ENCODE peak calls at places on chromosomes 2 and 18, in four cellular contexts. D is CD8-positive, alpha-beta memory T cell; J is right lobe of liver; P is astrocyte. H is an unnamed sample.

GRCh38 chr18:484749-485464 is 15.6 kb downstream of the COLEC12 start:
- DNase-seq in D (no peak), J (no peak), P (no peak), H (no peak)

GRCh38 chr2:215921884-215922283 is 91.5 kb downstream of the MREG start:
- DNase-seq in D (no peak), J (no peak), P (peak; percentile 87), H (no peak)

GRCh38 chr2:218036371-218036770 is 32.7 kb upstream of the RUFY4 start:
- DNase-seq in D (no peak), J (no peak), P (no peak), H (no peak)

GRCh38 chr18:44729631-44730101 is 49.0 kb downstream of the SETBP1 start:
- DNase-seq in D (peak; percentile 35), J (no peak), P (peak; percentile 79), H (peak; percentile 37)

GRCh38 chr2:161580426-161580825 is 43.8 kb upstream of the SLC4A10 start:
- DNase-seq in D (no peak), J (no peak), P (no peak), H (no peak)

GRCh38 chr2:143063612-143064200 is 65.5 kb upstream of the ARHGAP15 start:
- DNase-seq in D (no peak), J (no peak), P (no peak), H (no peak)

GRCh38 chr2:23791030-23791429 is 135.9 kb downstream of the ATAD2B start:
- DNase-seq in D (no peak), J (no peak), P (peak; percentile 78), H (no peak)

GRCh38 chr2:134391751-134392160 is 137.9 kb downstream of the MGAT5 start:
- DNase-seq in D (no peak), J (no peak), P (peak; percentile 61), H (no peak)

GRCh38 chr2:12715878-12716249 is 872 bp upstream of the TRIB2 start:
- DNase-seq in D (peak; percentile 74), J (peak; percentile 82), P (peak; percentile 67), H (no peak)

GRCh38 chr18:42242758-42243157 is 287.7 kb downstream of the PIK3C3 start:
- DNase-seq in D (no peak), J (no peak), P (no peak), H (no peak)

GRCh38 chr18:7824970-7825369 is 257.9 kb downstream of the PTPRM start:
- DNase-seq in D (no peak), J (no peak), P (no peak), H (no peak)

GRCh38 chr18:49907346-49907929 is 94.1 kb upstream of the ACAA2 start:
- DNase-seq in D (no peak), J (no peak), P (peak; percentile 39), H (no peak)

GRCh38 chr2:106272202-106272807 is 78.2 kb upstream of the UXS1 start:
- DNase-seq in D (no peak), J (no peak), P (no peak), H (no peak)

GRCh38 chr2:164622338-164623106 is 1.2 kb upstream of the GRB14 start:
- DNase-seq in D (no peak), J (peak; percentile 67), P (no peak), H (no peak)

GRCh38 chr18:25605322-25605721 is 253.4 kb upstream of the ZNF521 start:
- DNase-seq in D (no peak), J (no peak), P (no peak), H (no peak)
- H3K27ac ChIP-seq in D (no peak overlapping the region), J (no peak overlapping the region), P (no peak overlapping the region), H (no peak overlapping the region)

GRCh38 chr2:240127911-240128607 is 8.0 kb downstream of the COPS9 start:
- DNase-seq in D (no peak), J (no peak), P (no peak), H (no peak)

GRCh38 chr2:240129311-240129710 is 6.8 kb downstream of the COPS9 start:
- DNase-seq in D (no peak), J (no peak), P (no peak), H (no peak)

GRCh38 chr2:240129731-240130392 is 6.2 kb downstream of the COPS9 start:
- DNase-seq in D (no peak), J (no peak), P (no peak), H (no peak)

GRCh38 chr2:240127351-240127750 is 8.8 kb downstream of the COPS9 start:
- DNase-seq in D (no peak), J (no peak), P (no peak), H (no peak)

GRCh38 chr2:240128608-240129144 is 7.4 kb downstream of the COPS9 start:
- DNase-seq in D (no peak), J (no peak), P (no peak), H (no peak)
- H3K27ac ChIP-seq in D (no peak overlapping the region), J (no peak overlapping the region), P (no peak overlapping the region), H (no peak overlapping the region)

GRCh38 chr2:118000041-118000440 is 13.8 kb downstream of the CCDC93 start:
- DNase-seq in D (no peak), J (no peak), P (no peak), H (no peak)
- H3K27ac ChIP-seq in D (no peak overlapping the region), J (no peak overlapping the region), P (no peak overlapping the region), H (no peak overlapping the region)

DNA sequence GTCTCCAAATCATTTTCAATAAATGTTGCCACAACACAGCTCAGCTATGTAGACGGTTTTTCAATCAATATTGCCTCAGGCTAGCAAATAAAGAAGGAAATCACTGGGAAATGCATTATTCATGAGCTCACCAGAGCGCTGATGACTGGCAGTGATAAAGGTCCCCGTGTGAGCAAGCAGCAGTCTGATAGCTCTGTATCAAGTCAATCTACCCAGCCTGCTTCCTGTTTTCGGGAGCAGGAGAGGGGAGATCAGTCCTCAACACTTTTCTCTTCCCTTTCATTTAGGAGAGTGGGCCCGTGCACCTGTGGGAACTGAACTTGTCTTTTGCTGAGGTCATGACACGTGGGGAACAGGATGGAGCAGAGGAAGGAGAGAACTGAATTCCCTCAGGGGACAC is 253.9 kb upstream of the SIX2 start:
- DNase-seq in D (no peak), J (no peak), P (no peak), H (peak; percentile 44)
- H3K27ac ChIP-seq in D (no peak overlapping the region), J (no peak overlapping the region), P (no peak overlapping the region), H (no peak overlapping the region)

DNA sequence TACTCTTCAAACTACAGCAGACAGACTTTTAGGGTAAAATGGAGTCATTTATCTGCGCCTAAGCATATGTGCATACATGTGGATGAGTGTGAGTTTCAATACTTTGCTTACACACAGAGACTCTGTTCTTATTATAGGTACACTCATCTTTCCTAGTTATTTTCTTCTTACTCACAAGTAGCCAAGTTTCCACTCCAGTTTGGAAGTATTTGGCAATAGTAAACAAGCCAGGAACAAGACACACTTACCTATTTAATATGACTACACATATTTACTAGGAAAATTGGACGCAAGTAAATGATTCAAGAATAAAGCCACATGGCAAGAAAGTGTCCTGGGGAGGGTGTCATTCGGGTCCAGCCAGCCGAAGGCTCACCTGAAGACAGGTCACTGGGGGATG is 414.3 kb downstream of the FBXO15 start:
- DNase-seq in D (no peak), J (no peak), P (no peak), H (no peak)
- H3K27ac ChIP-seq in D (no peak overlapping the region), J (no peak overlapping the region), P (no peak overlapping the region), H (no peak overlapping the region)

H was measured in SK-N-MC.